ENCODE peak calls at places on chromosomes 5 and 9, in six cellular contexts. One of them, this sample, is unnamed.

GRCh38 chr5:103941554-103941953 is 379.0 kb upstream of the NUDT12 start:
- DNase-seq in endodermal cell: no peak
- DNase-seq in psoas muscle: no peak
- DNase-seq in cardiac muscle cell: no peak
- DNase-seq in coronary artery: no peak
- DNase-seq in upper lobe of right lung: no peak
- DNase-seq in this sample: no peak

GRCh38 chr5:116437922-116438578 is 136.6 kb downstream of the SEMA6A start:
- DNase-seq in psoas muscle: no peak
- DNase-seq in coronary artery: no peak
- DNase-seq in endodermal cell: no peak
- DNase-seq in upper lobe of right lung: no peak
- DNase-seq in cardiac muscle cell: no peak
- DNase-seq in this sample: no peak

GRCh38 chr5:43348207-43348606 is 35.0 kb upstream of the HMGCS1 start:
- DNase-seq in psoas muscle: no peak
- DNase-seq in cardiac muscle cell: no peak
- DNase-seq in endodermal cell: peak; percentile 56
- DNase-seq in coronary artery: no peak
- DNase-seq in upper lobe of right lung: no peak
- DNase-seq in this sample: no peak

GRCh38 chr5:410911-411517 is 32.0 kb upstream of the EXOC3 start:
- DNase-seq in upper lobe of right lung: no peak
- DNase-seq in coronary artery: no peak
- DNase-seq in psoas muscle: no peak
- DNase-seq in endodermal cell: no peak
- DNase-seq in cardiac muscle cell: no peak
- DNase-seq in this sample: no peak

GRCh38 chr9:114098660-114099522 is at the start of gene KIF12:
- DNase-seq in cardiac muscle cell: no peak
- DNase-seq in upper lobe of right lung: peak; percentile 87
- DNase-seq in psoas muscle: no peak
- DNase-seq in endodermal cell: peak; percentile 95
- DNase-seq in coronary artery: no peak
- DNase-seq in this sample: no peak

GRCh38 chr5:176611435-176611834 is 1.5 kb upstream of the GPRIN1 start:
- DNase-seq in psoas muscle: peak; percentile 82
- DNase-seq in coronary artery: no peak
- DNase-seq in endodermal cell: peak; percentile 93
- DNase-seq in upper lobe of right lung: peak; percentile 81
- DNase-seq in cardiac muscle cell: peak; percentile 92
- DNase-seq in this sample: peak; percentile 81

GRCh38 chr9:105063665-105064247 is 135.8 kb upstream of the ABCA1 start:
- DNase-seq in upper lobe of right lung: no peak
- DNase-seq in psoas muscle: no peak
- DNase-seq in endodermal cell: no peak
- DNase-seq in coronary artery: no peak
- DNase-seq in cardiac muscle cell: peak; percentile 80
- DNase-seq in this sample: no peak

GRCh38 chr5:175617447-175617846 is 40.4 kb upstream of the HRH2 start:
- DNase-seq in psoas muscle: no peak
- DNase-seq in cardiac muscle cell: no peak
- DNase-seq in endodermal cell: peak; percentile 77
- DNase-seq in upper lobe of right lung: no peak
- DNase-seq in coronary artery: no peak
- DNase-seq in this sample: no peak

GRCh38 chr5:19172926-19173425 is 815.0 kb downstream of the CDH18 start:
- DNase-seq in endodermal cell: no peak
- DNase-seq in psoas muscle: no peak
- DNase-seq in coronary artery: no peak
- DNase-seq in upper lobe of right lung: no peak
- DNase-seq in cardiac muscle cell: no peak
- DNase-seq in this sample: peak; percentile 6

GRCh38 chr5:16855475-16855874 is 80.6 kb downstream of the MYO10 start:
- DNase-seq in coronary artery: no peak
- DNase-seq in endodermal cell: no peak
- DNase-seq in upper lobe of right lung: no peak
- DNase-seq in psoas muscle: no peak
- DNase-seq in cardiac muscle cell: peak; percentile 60
- DNase-seq in this sample: peak; percentile 56

GRCh38 chr9:98968596-98969337 is 25.1 kb downstream of the COL15A1 start:
- DNase-seq in cardiac muscle cell: no peak
- DNase-seq in upper lobe of right lung: no peak
- DNase-seq in psoas muscle: no peak
- DNase-seq in coronary artery: no peak
- DNase-seq in endodermal cell: peak; percentile 35
- DNase-seq in this sample: no peak

GRCh38 chr5:68749648-68750047 is 344.2 kb upstream of the SLC30A5 start:
- DNase-seq in upper lobe of right lung: no peak
- DNase-seq in cardiac muscle cell: no peak
- DNase-seq in endodermal cell: no peak
- DNase-seq in coronary artery: no peak
- DNase-seq in psoas muscle: no peak
- DNase-seq in this sample: no peak

GRCh38 chr9:93116049-93116961 is 17.7 kb downstream of the NINJ1 start:
- DNase-seq in upper lobe of right lung: peak; percentile 88
- DNase-seq in coronary artery: peak; percentile 82
- DNase-seq in psoas muscle: peak; percentile 77
- DNase-seq in endodermal cell: peak; percentile 62
- DNase-seq in cardiac muscle cell: peak; percentile 84
- DNase-seq in this sample: peak; percentile 63

GRCh38 chr9:4344946-4345345 is 45.1 kb upstream of the GLIS3 start:
- DNase-seq in upper lobe of right lung: no peak
- DNase-seq in psoas muscle: no peak
- DNase-seq in endodermal cell: no peak
- DNase-seq in coronary artery: no peak
- DNase-seq in cardiac muscle cell: no peak
- DNase-seq in this sample: no peak

GRCh38 chr9:131398204-131398603 is 4.3 kb downstream of the PRRC2B start:
- DNase-seq in upper lobe of right lung: no peak
- DNase-seq in psoas muscle: no peak
- DNase-seq in endodermal cell: no peak
- DNase-seq in coronary artery: no peak
- DNase-seq in cardiac muscle cell: no peak
- DNase-seq in this sample: no peak

GRCh38 chr5:109299557-109299956 is 110.2 kb downstream of the PJA2 start:
- DNase-seq in coronary artery: no peak
- DNase-seq in psoas muscle: no peak
- DNase-seq in endodermal cell: no peak
- DNase-seq in cardiac muscle cell: no peak
- DNase-seq in upper lobe of right lung: no peak
- DNase-seq in this sample: no peak

GRCh38 chr5:114305402-114306207 is 56.3 kb upstream of the KCNN2 start:
- DNase-seq in psoas muscle: no peak
- DNase-seq in upper lobe of right lung: no peak
- DNase-seq in endodermal cell: peak; percentile 67
- DNase-seq in coronary artery: no peak
- DNase-seq in cardiac muscle cell: peak; percentile 34
- DNase-seq in this sample: no peak

GRCh38 chr5:125874717-125875116 is 548.5 kb upstream of the GRAMD2B start:
- DNase-seq in endodermal cell: no peak
- DNase-seq in upper lobe of right lung: no peak
- DNase-seq in psoas muscle: no peak
- DNase-seq in coronary artery: no peak
- DNase-seq in cardiac muscle cell: no peak
- DNase-seq in this sample: no peak

GRCh38 chr9:74760031-74760700 is 127.6 kb downstream of the TRPM6 start:
- DNase-seq in cardiac muscle cell: peak; percentile 82
- DNase-seq in coronary artery: no peak
- DNase-seq in endodermal cell: no peak
- DNase-seq in upper lobe of right lung: no peak
- DNase-seq in psoas muscle: no peak
- DNase-seq in this sample: no peak

GRCh38 chr5:149447373-149448367 is 68.6 kb upstream of the IL17B start:
- DNase-seq in coronary artery: no peak
- DNase-seq in endodermal cell: peak; percentile 49
- DNase-seq in upper lobe of right lung: no peak
- DNase-seq in cardiac muscle cell: peak; percentile 54
- DNase-seq in psoas muscle: no peak
- DNase-seq in this sample: no peak

GRCh38 chr9:105295986-105296385 is 51.5 kb downstream of the SLC44A1 start:
- DNase-seq in upper lobe of right lung: no peak
- DNase-seq in psoas muscle: no peak
- DNase-seq in coronary artery: no peak
- DNase-seq in endodermal cell: no peak
- DNase-seq in cardiac muscle cell: peak; percentile 37
- DNase-seq in this sample: no peak

GRCh38 chr5:41935544-41935943 is 10.5 kb downstream of the FBXO4 start:
- DNase-seq in upper lobe of right lung: no peak
- DNase-seq in coronary artery: no peak
- DNase-seq in psoas muscle: no peak
- DNase-seq in endodermal cell: peak; percentile 43
- DNase-seq in cardiac muscle cell: no peak
- DNase-seq in this sample: no peak

DNA sequence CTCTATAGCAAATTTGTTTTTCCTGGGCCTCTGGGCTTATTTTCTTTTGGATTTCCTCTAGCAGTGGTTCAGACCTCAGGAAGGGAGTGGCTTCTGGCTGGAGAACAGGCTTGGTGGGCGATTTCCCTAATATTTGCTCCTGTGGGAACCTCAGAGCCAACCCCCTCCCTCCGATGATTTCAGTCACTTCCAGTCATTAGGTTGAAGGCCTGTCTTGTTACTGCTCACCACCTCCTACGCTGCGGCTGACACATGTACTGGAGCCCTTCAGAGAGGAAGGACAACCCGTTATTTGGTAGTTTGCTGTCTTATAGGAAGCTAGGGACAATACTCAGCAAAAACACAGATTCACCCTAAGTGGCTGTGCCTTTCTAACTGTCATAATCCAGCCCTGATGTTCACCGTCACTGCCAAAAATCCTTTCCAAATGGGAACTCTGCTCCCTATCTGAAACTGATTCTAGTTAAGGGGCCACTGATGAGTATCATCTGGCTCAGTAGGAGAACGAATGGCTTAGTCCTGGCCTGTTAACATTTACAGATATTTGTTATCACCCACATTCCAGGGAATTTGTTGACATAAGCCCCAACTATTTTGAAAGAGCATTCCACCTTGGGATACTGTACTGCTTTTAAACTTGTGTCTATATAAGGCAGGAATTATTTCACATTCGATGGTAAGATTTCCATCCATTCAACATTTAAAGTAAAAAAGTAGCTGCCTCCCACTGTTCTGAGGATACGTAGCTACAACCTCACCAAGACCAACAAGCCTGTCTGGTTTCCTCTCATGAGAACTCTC is 29.3 kb upstream of the ANKH start:
- DNase-seq in endodermal cell: no peak
- DNase-seq in upper lobe of right lung: no peak
- DNase-seq in cardiac muscle cell: peak; percentile 85
- DNase-seq in psoas muscle: peak; percentile 41
- DNase-seq in coronary artery: no peak
- DNase-seq in this sample: peak; percentile 80
- H3K27ac ChIP-seq in endodermal cell: no peak overlapping the region
- H3K27ac ChIP-seq in upper lobe of right lung: peak overlapping the region; percentile 20
- H3K27ac ChIP-seq in cardiac muscle cell: peak overlapping the region; percentile 81
- H3K27ac ChIP-seq in psoas muscle: no peak overlapping the region
- H3K27ac ChIP-seq in coronary artery: peak overlapping the region; percentile 77
- H3K27ac ChIP-seq in this sample: peak overlapping the region; percentile 84

DNA sequence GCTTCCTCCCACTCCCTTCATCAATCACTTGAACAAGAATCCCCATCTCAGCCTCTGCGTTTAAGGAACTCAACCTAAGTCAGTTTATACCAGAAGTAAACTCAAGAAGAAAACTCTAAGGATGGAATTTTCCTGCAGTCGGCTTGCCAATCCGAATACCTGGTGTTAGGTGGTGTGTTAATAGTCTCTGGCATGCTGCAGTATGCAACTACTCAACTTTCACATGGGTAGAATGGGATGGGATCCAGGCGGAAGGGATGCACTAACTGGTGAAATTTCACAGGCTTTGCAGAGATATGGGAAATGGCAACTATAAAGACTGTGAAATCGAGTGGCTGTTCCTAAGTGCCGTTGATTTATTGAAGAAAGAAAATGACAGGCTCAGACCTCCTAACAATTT is 560.6 kb downstream of the TLE1 start:
- DNase-seq in upper lobe of right lung: no peak
- DNase-seq in psoas muscle: no peak
- DNase-seq in cardiac muscle cell: no peak
- DNase-seq in endodermal cell: no peak
- DNase-seq in coronary artery: no peak
- DNase-seq in this sample: no peak
- TF ChIP-seq CTCF in upper lobe of right lung: no peak
- TF ChIP-seq CTCF in psoas muscle: no peak
- TF ChIP-seq CTCF in cardiac muscle cell: no peak
- TF ChIP-seq CTCF in endodermal cell: no peak
- TF ChIP-seq CTCF in coronary artery: no peak
- TF ChIP-seq CTCF in this sample: no peak

GRCh38 chr5:172868436-172868923 is 34.4 kb downstream of the ERGIC1 start:
- DNase-seq in cardiac muscle cell: no peak
- DNase-seq in psoas muscle: no peak
- DNase-seq in coronary artery: no peak
- DNase-seq in endodermal cell: no peak
- DNase-seq in upper lobe of right lung: no peak
- DNase-seq in this sample: no peak
- H3K27ac ChIP-seq in cardiac muscle cell: no peak overlapping the region
- H3K27ac ChIP-seq in psoas muscle: peak overlapping the region; percentile 95
- H3K27ac ChIP-seq in coronary artery: peak overlapping the region; percentile 98
- H3K27ac ChIP-seq in endodermal cell: peak overlapping the region; percentile 26
- H3K27ac ChIP-seq in upper lobe of right lung: peak overlapping the region; percentile 87
- H3K27ac ChIP-seq in this sample: peak overlapping the region; percentile 88

GRCh38 chr5:172669808-172670402 is 28.8 kb downstream of the NEURL1B start:
- DNase-seq in coronary artery: no peak
- DNase-seq in psoas muscle: no peak
- DNase-seq in upper lobe of right lung: peak; percentile 55
- DNase-seq in cardiac muscle cell: no peak
- DNase-seq in endodermal cell: peak; percentile 68
- DNase-seq in this sample: no peak
- TF ChIP-seq CTCF in coronary artery: no peak
- TF ChIP-seq CTCF in psoas muscle: no peak
- TF ChIP-seq CTCF in upper lobe of right lung: no peak
- TF ChIP-seq CTCF in cardiac muscle cell: no peak
- TF ChIP-seq CTCF in endodermal cell: peak; percentile 47
- TF ChIP-seq CTCF in this sample: no peak

GRCh38 chr5:142925795-142926194 is 155.6 kb downstream of the ARHGAP26 start:
- DNase-seq in endodermal cell: no peak
- DNase-seq in upper lobe of right lung: no peak
- DNase-seq in psoas muscle: no peak
- DNase-seq in coronary artery: no peak
- DNase-seq in cardiac muscle cell: peak; percentile 62
- DNase-seq in this sample: no peak
- H3K27ac ChIP-seq in endodermal cell: no peak overlapping the region
- H3K27ac ChIP-seq in upper lobe of right lung: peak overlapping the region; percentile 47
- H3K27ac ChIP-seq in psoas muscle: peak overlapping the region; percentile 54
- H3K27ac ChIP-seq in coronary artery: peak overlapping the region; percentile 56
- H3K27ac ChIP-seq in cardiac muscle cell: no peak overlapping the region
- H3K27ac ChIP-seq in this sample: peak overlapping the region; percentile 73

DNA sequence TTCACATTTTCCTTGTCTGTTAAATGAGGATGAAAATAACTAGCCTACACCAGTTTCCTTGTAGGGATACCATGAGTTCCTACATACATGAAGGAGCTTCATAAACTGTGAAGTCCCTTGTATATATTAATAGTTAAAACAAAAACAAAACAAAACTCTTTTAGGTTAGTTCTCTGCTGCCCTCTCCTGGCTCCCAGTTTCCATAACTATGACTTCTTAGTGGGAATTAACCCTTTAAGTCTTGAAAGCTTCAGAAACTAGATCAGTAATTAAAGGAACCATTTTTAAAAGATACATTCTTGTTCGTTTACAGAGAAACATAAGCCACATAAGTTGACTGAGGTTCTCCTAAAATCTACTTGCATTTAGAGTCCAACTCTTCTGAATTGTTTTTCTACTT is 500.0 kb upstream of the C9orf72 start:
- DNase-seq in coronary artery: no peak
- DNase-seq in cardiac muscle cell: peak; percentile 68
- DNase-seq in upper lobe of right lung: no peak
- DNase-seq in endodermal cell: peak; percentile 69
- DNase-seq in psoas muscle: no peak
- DNase-seq in this sample: no peak
- TF ChIP-seq CTCF in coronary artery: no peak
- TF ChIP-seq CTCF in cardiac muscle cell: peak; percentile 52
- TF ChIP-seq CTCF in upper lobe of right lung: peak; percentile 61
- TF ChIP-seq CTCF in endodermal cell: peak; percentile 91
- TF ChIP-seq CTCF in psoas muscle: peak; percentile 15
- TF ChIP-seq CTCF in this sample: peak; percentile 46

This sample was measured in heart right ventricle.